ENCODE peak calls at places on chromosomes 4 and X, in four cellular contexts. N is A549, M is HepG2, U is K562. X is an unnamed sample.

GRCh38 chr4:40520533-40520932 is 109.1 kb downstream of the RBM47 start:
- DNase-seq in M (no peak), N (no peak), U (no peak), X (no peak)

GRCh38 chr4:168781884-168782283 is 228.2 kb downstream of the CBR4 start:
- DNase-seq in U (no peak), N (no peak), M (no peak), X (no peak)

GRCh38 chr4:93645120-93645519 is 183.4 kb upstream of the ATOH1 start:
- DNase-seq in N (no peak), M (no peak), U (no peak), X (no peak)

GRCh38 chr4:2534904-2535385 is 1.5 kb upstream of the FAM193A start:
- DNase-seq in U (no peak), M (peak; percentile 47), N (peak; percentile 12), X (no peak)

GRCh38 chr4:182680196-182680771 is 236.9 kb downstream of the DCTD start:
- DNase-seq in N (no peak), U (no peak), M (no peak), X (no peak)

GRCh38 chr4:55356991-55357461 is 11.0 kb downstream of the SRD5A3 start:
- DNase-seq in U (no peak), M (peak; percentile 42), N (peak; percentile 20), X (no peak)

GRCh38 chr4:28792917-28793597 is 1927.1 kb upstream of the PCDH7 start:
- DNase-seq in N (no peak), M (no peak), U (no peak), X (no peak)

GRCh38 chr4:26083987-26084386 is 170.0 kb downstream of the SMIM20 start:
- DNase-seq in M (no peak), N (no peak), U (no peak), X (no peak)

GRCh38 chr4:14958436-14958835 is 43.8 kb upstream of the CPEB2 start:
- DNase-seq in N (no peak), M (no peak), U (no peak), X (no peak)
- TF ChIP-seq HMGXB4 in N (no peak), M (no peak), U (no peak), X (no peak)

DNA sequence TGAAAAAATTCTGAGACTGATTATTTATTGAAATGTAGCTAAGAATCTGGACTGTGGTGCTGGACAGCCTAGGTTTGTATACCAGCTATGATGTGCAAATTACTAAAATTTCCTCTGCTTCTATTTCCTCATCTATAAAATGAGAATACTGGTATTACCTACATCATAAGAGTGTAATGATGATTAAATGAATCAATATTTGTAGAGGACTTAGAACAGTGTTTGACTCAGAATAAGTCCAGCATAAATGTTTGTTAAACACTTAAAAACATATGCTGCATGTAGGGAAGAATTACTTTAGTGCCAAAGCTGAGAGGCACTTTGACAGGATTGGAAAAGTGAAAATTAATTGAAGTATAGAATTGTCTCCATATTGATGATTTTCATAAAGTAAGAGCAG is 55.3 kb upstream of the TMPRSS11F start:
- DNase-seq in U (no peak), M (no peak), N (no peak), X (no peak)
- TF ChIP-seq HMGXB4 in U (no peak), M (no peak), N (no peak), X (no peak)

GRCh38 chr4:157779084-157779483 is 393.7 kb downstream of the GASK1B start:
- DNase-seq in U (no peak), M (no peak), N (no peak), X (no peak)
- TF ChIP-seq HMGXB4 in U (no peak), M (no peak), N (no peak), X (no peak)

DNA sequence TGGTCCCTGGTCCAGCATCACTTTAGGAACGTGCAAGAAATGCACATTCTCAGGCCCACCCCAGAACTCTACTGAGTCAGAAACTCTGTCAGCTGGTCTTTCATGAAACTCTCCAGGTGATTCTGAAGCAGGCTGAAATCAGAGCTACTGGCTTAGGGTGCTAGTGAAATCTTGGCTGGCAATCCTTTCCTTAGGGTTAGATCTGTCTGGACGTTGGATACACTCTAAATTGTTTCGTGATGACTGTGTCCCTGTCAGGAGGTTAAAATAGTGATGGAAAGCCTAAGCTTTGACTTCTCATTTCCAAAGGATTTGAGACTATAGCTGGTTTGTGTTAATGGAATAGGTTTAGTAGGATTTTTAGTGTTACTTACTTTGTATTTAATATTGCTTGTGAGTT is 99.1 kb downstream of the ARHGAP10 start:
- DNase-seq in U (no peak), N (peak; percentile 18), M (no peak), X (no peak)
- TF ChIP-seq HMGXB4 in U (no peak), N (no peak), M (no peak), X (no peak)

GRCh38 chrX:39137363-39137954 is 336.2 kb downstream of the MID1IP1 start:
- DNase-seq in U (no peak), M (no peak), N (no peak), X (no peak)

DNA sequence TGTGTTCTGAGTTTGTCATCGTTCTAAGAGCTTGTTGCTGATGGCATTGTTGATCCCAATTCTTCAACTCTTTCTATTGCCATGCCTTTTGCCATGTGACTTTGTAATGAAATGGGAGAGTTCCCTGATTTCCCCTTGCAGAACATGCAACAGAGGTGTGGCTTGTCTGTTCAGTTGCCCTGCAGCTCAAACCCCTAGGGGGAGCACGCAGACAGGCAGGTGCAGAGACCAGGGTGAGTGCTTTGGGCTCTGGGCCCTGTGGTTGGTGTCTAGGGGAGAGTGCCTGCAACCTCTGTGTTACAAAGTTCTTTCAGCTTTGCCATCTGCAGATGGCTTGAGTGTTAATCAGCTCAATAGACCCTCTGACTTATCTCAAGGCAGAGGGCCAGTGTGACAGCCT is 332.7 kb downstream of the MID1IP1 start:
- DNase-seq in N (peak; percentile 4), M (no peak), U (peak; percentile 5), X (peak; percentile 53)
- TF ChIP-seq HMGXB4 in N (no peak), M (no peak), U (no peak), X (no peak)

DNA sequence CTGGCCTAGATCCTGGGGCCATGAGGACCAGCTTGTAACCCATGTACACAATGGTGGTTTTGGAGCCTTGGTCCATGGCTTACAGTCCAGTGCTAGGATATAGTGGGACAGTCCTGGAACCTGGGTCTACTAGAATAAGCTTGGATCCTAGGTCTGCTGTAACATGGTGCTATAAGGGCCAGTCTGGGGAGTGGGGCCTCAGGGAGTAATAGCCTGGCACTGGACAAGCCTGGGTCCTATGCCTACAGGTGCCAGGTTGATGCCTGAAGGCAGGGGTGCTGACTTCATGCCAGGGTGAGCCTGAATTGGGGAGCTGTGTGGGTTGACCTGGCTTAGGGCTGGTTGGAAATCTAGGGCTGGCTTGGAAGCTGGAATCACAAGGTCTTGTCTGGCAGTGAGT is 756.3 kb upstream of the ADGRL3 start:
- DNase-seq in U (no peak), M (no peak), N (no peak), X (no peak)
- TF ChIP-seq HMGXB4 in U (no peak), M (no peak), N (no peak), X (no peak)